ENCODE peak calls at places on chromosomes 3 and 15, in seven cellular contexts. Y is stimulated activated CD4-positive, alpha-beta T cell treated with anti-CD3 and anti-CD28 coated beads, Interleukin-12 subunit alpha, Interleukin-12 subunit beta, amount 100 ng/mL, for 4 hours; W is H9; P is NCI-H460; K is fibroblast of the conjunctiva; S is NCI-H1694; E is NCI-H2171 treated with DMSO at 0.1 percent for 48 hours. M is an unnamed sample.

GRCh38 chr15:77138167-77138522 is 67.2 kb upstream of the TSPAN3 start:
- DNase-seq in E (no peak), Y (no peak), K (no peak), S (no peak), P (no peak), W (no peak), M (no peak)

GRCh38 chr3:57949779-57950618 is 58.2 kb upstream of the FLNB start:
- DNase-seq in E (no peak), K (no peak), S (no peak), P (no peak), Y (no peak), W (no peak), M (no peak)

GRCh38 chr15:72751751-72752455 is 31.7 kb downstream of the ADPGK start:
- DNase-seq in P (no peak), Y (no peak), K (no peak), S (no peak), W (no peak), E (no peak), M (no peak)

GRCh38 chr3:131503328-131503650 is 518 bp upstream of the MRPL3 start:
- DNase-seq in E (no peak), P (no peak), W (no peak), Y (no peak), S (no peak), K (peak; percentile 34), M (no peak)

GRCh38 chr3:72123908-72124441 is 339.0 kb upstream of the PROK2 start:
- DNase-seq in E (no peak), S (no peak), K (peak; percentile 73), P (peak; percentile 4), W (no peak), Y (no peak), M (no peak)

GRCh38 chr3:95354494-95354893 is 1291.6 kb downstream of the NSUN3 start:
- DNase-seq in S (no peak), K (no peak), E (no peak), Y (no peak), W (no peak), P (no peak), M (no peak)

GRCh38 chr3:136186850-136187249 is 9.3 kb downstream of the MSL2 start:
- DNase-seq in P (no peak), Y (no peak), W (no peak), E (no peak), K (no peak), S (no peak), M (no peak)

GRCh38 chr15:100525894-100526512 is 2.7 kb downstream of the CERS3 start:
- DNase-seq in S (no peak), W (no peak), Y (no peak), K (peak; percentile 9), P (no peak), E (no peak), M (no peak)

GRCh38 chr3:134367869-134368750 is 6.1 kb downstream of the AMOTL2 start:
- DNase-seq in W (peak; percentile 22), S (no peak), E (no peak), K (no peak), P (no peak), Y (no peak), M (no peak)

GRCh38 chr3:11735638-11736037 is 91.9 kb upstream of the VGLL4 start:
- DNase-seq in W (no peak), K (no peak), P (no peak), S (no peak), E (no peak), Y (no peak), M (no peak)

GRCh38 chr3:168581718-168582332 is 486.1 kb upstream of the GOLIM4 start:
- DNase-seq in E (no peak), K (no peak), W (peak; percentile 28), P (no peak), S (no peak), Y (no peak), M (no peak)

GRCh38 chr15:92930061-92930460 is 29.9 kb downstream of the CHD2 start:
- DNase-seq in E (no peak), K (no peak), S (no peak), P (no peak), Y (no peak), W (no peak), M (no peak)

M was measured in SIG-M5.